ENCODE peak calls at places on chromosomes 13 and 19, in six cellular contexts. G is Calu3; Z is activated T-cell treated with anti-CD3 and anti-CD28 coated beads for 1 hour; M is NCI-H526 treated with DMSO at 0.1 percent for 48 hours; T is iPS-NIHi11; X is stimulated activated CD8-positive, alpha-beta memory T cell treated with anti-CD3 and anti-CD28 coated beads, Interleukin-7, amount 100 ng/mL, for 1 hour. H is an unnamed sample.

GRCh38 chr19:41620171-41620570 is 6.7 kb downstream of the CEACAM4 start:
- DNase-seq in G (no peak), Z (no peak), M (no peak), T (no peak), X (no peak), H (no peak)

GRCh38 chr19:4984448-4984990 is 15.6 kb downstream of the KDM4B start:
- DNase-seq in G (no peak), Z (no peak), M (no peak), T (no peak), X (no peak), H (no peak)

GRCh38 chr13:24076636-24077035 is 83.9 kb upstream of the SPATA13 start:
- DNase-seq in G (no peak), Z (no peak), M (no peak), T (no peak), X (no peak), H (no peak)

GRCh38 chr19:23304238-23304637 is 54.0 kb upstream of the ZNF724 start:
- DNase-seq in G (no peak), Z (no peak), M (no peak), T (no peak), X (no peak), H (no peak)

GRCh38 chr19:36041831-36042230 is 9.2 kb upstream of the CLIP3 start:
- DNase-seq in G (no peak), Z (no peak), M (no peak), T (no peak), X (no peak), H (no peak)

GRCh38 chr19:53600217-53600616 is 31.6 kb upstream of the DPRX start:
- DNase-seq in G (no peak), Z (no peak), M (no peak), T (no peak), X (no peak), H (no peak)

GRCh38 chr13:36745436-36745835 is 71.6 kb downstream of the SERTM1 start:
- DNase-seq in G (no peak), Z (no peak), M (no peak), T (no peak), X (no peak), H (no peak)

GRCh38 chr19:17797397-17798201 is 2.7 kb downstream of the B3GNT3 start:
- DNase-seq in G (peak; percentile 85), Z (no peak), M (no peak), T (no peak), X (no peak), H (no peak)

GRCh38 chr19:46442808-46443450 is 14.2 kb upstream of the PNMA8C start:
- DNase-seq in G (peak; percentile 35), Z (no peak), M (no peak), T (no peak), X (no peak), H (no peak)

GRCh38 chr13:31096624-31097302 is 64.9 kb downstream of the HSPH1 start:
- DNase-seq in G (peak; percentile 30), Z (no peak), M (no peak), T (peak; percentile 35), X (no peak), H (no peak)

GRCh38 chr13:87042946-87043345 is 628.2 kb upstream of the SLITRK5 start:
- DNase-seq in G (no peak), Z (no peak), M (no peak), T (no peak), X (no peak), H (no peak)

GRCh38 chr19:719636-720377 is 11.1 kb downstream of the PALM start:
- DNase-seq in G (no peak), Z (no peak), M (no peak), T (peak; percentile 79), X (no peak), H (no peak)

GRCh38 chr13:113646376-113646775 is 11.6 kb downstream of the ATP4B start:
- DNase-seq in G (no peak), Z (no peak), M (no peak), T (no peak), X (no peak), H (no peak)

GRCh38 chr19:38213911-38214625 is 10.0 kb downstream of the DPF1 start:
- DNase-seq in G (peak; percentile 57), Z (peak; percentile 13), M (no peak), T (no peak), X (peak; percentile 26), H (no peak)

GRCh38 chr13:70253411-70253810 is 145.2 kb upstream of the KLHL1 start:
- DNase-seq in G (no peak), Z (no peak), M (no peak), T (no peak), X (no peak), H (no peak)

GRCh38 chr13:48580185-48580803 is 47.4 kb upstream of the RCBTB2 start:
- DNase-seq in G (peak; percentile 60), Z (peak; percentile 70), M (peak; percentile 46), T (peak; percentile 49), X (peak; percentile 34), H (peak; percentile 71)

GRCh38 chr13:103277959-103278673 is 211.9 kb upstream of the SLC10A2 start:
- DNase-seq in G (no peak), Z (no peak), M (no peak), T (no peak), X (no peak), H (no peak)

GRCh38 chr19:45705115-45705514 is 12.6 kb downstream of the QPCTL start:
- DNase-seq in G (no peak), Z (no peak), M (no peak), T (no peak), X (no peak), H (no peak)

GRCh38 chr19:38061294-38061693 is 154.3 kb downstream of the SIPA1L3 start:
- DNase-seq in G (no peak), Z (no peak), M (no peak), T (no peak), X (no peak), H (no peak)

GRCh38 chr13:110448230-110448629 is 113.3 kb downstream of the RAB20 start:
- DNase-seq in G (peak; percentile 2), Z (no peak), M (no peak), T (no peak), X (no peak), H (no peak)

GRCh38 chr13:83815598-83815997 is 66.7 kb downstream of the SLITRK1 start:
- DNase-seq in G (no peak), Z (no peak), M (no peak), T (no peak), X (no peak), H (no peak)

GRCh38 chr19:17020380-17020779 is 6.2 kb downstream of the CPAMD8 start:
- DNase-seq in G (no peak), Z (no peak), M (no peak), T (no peak), X (no peak), H (no peak)

GRCh38 chr19:17790059-17790780 is 4.7 kb upstream of the B3GNT3 start:
- DNase-seq in G (no peak), Z (no peak), M (no peak), T (no peak), X (no peak), H (no peak)

GRCh38 chr13:51844862-51845573 is at the start of gene TMEM272:
- DNase-seq in G (peak; percentile 74), Z (no peak), M (peak; percentile 69), T (peak; percentile 91), X (no peak), H (peak; percentile 81)

GRCh38 chr13:69683921-69684663 is 423.5 kb upstream of the ATXN8OS start:
- DNase-seq in G (no peak), Z (no peak), M (no peak), T (no peak), X (no peak), H (no peak)

GRCh38 chr19:31023038-31023437 is 326.2 kb downstream of the TSHZ3 start:
- DNase-seq in G (no peak), Z (no peak), M (no peak), T (no peak), X (no peak), H (no peak)